ENCODE peak calls at places on chromosomes 13 and 19, in five cellular contexts. G, W, U, D and C are unnamed samples.

GRCh38 chr13:30466358-30466714 is 600 bp upstream of the HMGB1 start:
- DNase-seq in U (no peak), G (no peak), D (no peak), W (no peak), C (no peak)

GRCh38 chr19:1233361-1233667 is 4.5 kb downstream of the CBARP start:
- DNase-seq in D (no peak), W (no peak), G (no peak), U (no peak), C (no peak)

GRCh38 chr13:40340368-40341085 is 325.9 kb downstream of the FOXO1 start:
- DNase-seq in U (no peak), W (no peak), D (no peak), G (no peak), C (no peak)

GRCh38 chr19:55486043-55486970 is 1.3 kb downstream of the NAT14 start:
- DNase-seq in D (no peak), U (peak), W (no peak), G (no peak), C (no peak)

GRCh38 chr19:33499248-33499647 is 22.3 kb downstream of the PEPD start:
- DNase-seq in G (no peak), D (peak), W (no peak), U (no peak), C (no peak)

GRCh38 chr19:7769171-7769570 is 6.1 kb downstream of the CLEC4M start:
- DNase-seq in G (no peak), U (no peak), D (no peak), W (no peak), C (no peak)

GRCh38 chr13:44523176-44524017 is 52.7 kb downstream of the TSC22D1 start:
- DNase-seq in D (no peak), U (no peak), W (no peak), G (no peak), C (no peak)

GRCh38 chr19:46393456-46394397 is 19.6 kb downstream of the CCDC8 start:
- DNase-seq in U (no peak), W (no peak), D (no peak), G (no peak), C (peak)

GRCh38 chr13:114017028-114017630 is 43.3 kb upstream of the C13orf46 start:
- DNase-seq in U (no peak), W (peak), D (no peak), G (no peak), C (no peak)

GRCh38 chr13:114020750-114021463 is 47.0 kb upstream of the C13orf46 start:
- DNase-seq in G (no peak), D (no peak), U (no peak), W (no peak), C (peak)

GRCh38 chr13:114018461-114019055 is 44.7 kb upstream of the C13orf46 start:
- DNase-seq in U (no peak), G (no peak), W (no peak), D (no peak), C (no peak)

GRCh38 chr13:114017966-114018365 is 44.1 kb upstream of the C13orf46 start:
- DNase-seq in D (no peak), U (no peak), G (no peak), W (no peak), C (no peak)

DNA sequence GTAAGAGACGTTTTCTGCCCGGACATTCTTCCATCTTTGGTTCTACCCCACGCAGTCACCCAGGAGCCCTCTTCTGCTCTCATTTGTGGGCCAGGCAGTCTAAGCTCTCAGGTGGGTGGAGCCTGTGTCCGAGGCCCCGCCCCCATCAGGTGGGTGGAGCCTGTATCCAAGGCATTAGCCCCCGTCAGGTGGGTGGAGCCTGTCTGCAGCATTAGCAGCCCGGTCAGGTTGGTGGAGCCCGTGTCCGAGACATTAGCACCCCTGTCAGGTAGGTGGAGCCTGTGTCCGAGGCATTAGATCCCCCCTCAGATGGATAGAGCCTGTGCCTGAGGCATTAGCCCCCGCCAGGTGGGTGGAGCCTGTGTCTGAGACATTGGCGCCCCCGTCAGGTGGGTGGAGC is 45.5 kb upstream of the C13orf46 start:
- DNase-seq in W (peak), D (no peak), U (no peak), G (no peak), C (no peak)
- TF ChIP-seq CTCF in W (no peak), D (no peak), U (no peak), G (no peak), C (no peak)

GRCh38 chr19:29467824-29468401 is 57.9 kb upstream of the VSTM2B start:
- DNase-seq in W (peak), D (no peak), U (no peak), G (no peak), C (no peak)
- TF ChIP-seq CTCF in W (peak), D (no peak), U (no peak), G (peak), C (no peak)

DNA sequence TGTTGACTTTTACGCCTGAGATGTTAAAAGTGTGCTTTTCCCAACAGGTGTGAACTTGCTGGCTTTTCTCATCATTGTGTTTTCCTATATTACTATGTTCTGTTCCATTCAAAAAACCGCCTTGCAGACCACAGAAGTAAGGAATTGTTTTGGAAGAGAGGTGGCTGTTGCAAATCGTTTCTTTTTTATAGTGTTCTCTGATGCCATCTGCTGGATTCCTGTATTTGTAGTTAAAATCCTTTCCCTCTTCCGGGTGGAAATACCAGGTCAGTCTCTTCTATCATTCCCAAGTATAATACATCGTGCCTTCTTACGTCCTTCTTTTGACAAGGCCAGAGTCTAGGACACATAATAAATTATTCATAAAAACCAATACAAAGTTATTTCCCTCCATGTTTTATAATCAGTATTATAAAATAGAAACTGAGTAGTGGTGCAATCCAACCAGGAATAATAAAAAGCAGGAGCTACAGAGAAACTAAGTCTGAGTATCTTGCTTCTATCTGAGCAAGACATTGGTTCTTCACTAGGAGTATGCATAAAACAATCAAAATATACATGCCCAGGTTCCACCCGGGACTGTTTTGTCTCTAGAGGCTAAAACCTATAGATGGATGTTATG is 57.9 kb downstream of the RXFP2 start:
- DNase-seq in D (no peak), W (no peak), G (no peak), U (no peak), C (no peak)
- TF ChIP-seq CTCF in D (peak), W (no peak), G (peak), U (no peak), C (no peak)

DNA sequence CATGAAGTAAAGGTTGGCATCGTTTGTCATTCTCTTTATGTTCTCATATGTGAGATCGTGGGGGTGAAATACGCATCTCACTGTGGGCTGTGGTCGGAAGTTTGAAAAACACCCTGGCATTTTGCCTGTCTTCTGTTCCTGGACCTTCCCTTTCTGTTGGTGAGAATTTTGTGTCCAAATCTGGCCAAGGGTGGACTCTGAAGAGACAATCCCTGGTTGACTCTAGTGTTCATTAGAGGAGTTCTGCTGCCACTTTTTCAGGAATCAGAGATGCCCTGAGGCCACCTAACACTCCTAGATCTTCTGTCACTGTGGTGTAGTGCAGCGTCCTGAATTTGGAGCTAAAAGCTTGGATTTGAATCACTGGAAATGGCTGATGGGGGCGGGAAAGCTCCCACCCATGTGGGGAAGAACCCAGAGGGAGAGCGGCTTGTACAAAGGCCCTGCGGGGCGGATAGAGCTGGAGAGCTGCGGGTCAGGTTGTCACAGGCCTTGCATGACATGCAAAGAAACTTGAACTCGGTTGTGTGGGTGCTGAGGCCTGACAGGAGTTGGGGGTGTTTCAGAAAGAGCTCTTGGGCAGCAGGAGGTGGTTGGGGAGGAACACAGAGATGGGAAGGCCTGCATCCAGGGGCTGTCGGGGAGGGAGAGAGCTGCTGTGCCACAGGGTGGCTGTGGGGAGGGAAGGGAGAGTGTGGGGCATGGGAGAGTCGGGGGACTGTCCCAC is 11.1 kb upstream of the SPATA13 start:
- DNase-seq in U (no peak), W (no peak), G (no peak), D (no peak), C (no peak)
- TF ChIP-seq CTCF in U (no peak), W (no peak), G (no peak), D (no peak), C (no peak)

GRCh38 chr13:39279077-39279476 is 240.8 kb downstream of the NHLRC3 start:
- DNase-seq in W (no peak), G (no peak), D (no peak), U (no peak), C (no peak)

GRCh38 chr13:39274926-39275325 is 236.7 kb downstream of the NHLRC3 start:
- DNase-seq in U (no peak), D (no peak), W (no peak), G (no peak), C (no peak)

GRCh38 chr13:39269004-39269403 is 230.7 kb downstream of the NHLRC3 start:
- DNase-seq in W (no peak), D (no peak), G (no peak), U (no peak), C (no peak)

GRCh38 chr13:39269411-39269810 is 231.2 kb downstream of the NHLRC3 start:
- DNase-seq in U (no peak), D (no peak), G (no peak), W (no peak), C (no peak)

GRCh38 chr13:39273953-39274352 is 235.7 kb downstream of the NHLRC3 start:
- DNase-seq in G (no peak), U (no peak), W (peak), D (no peak), C (no peak)
- TF ChIP-seq CTCF in G (no peak), U (no peak), W (no peak), D (peak), C (no peak)

DNA sequence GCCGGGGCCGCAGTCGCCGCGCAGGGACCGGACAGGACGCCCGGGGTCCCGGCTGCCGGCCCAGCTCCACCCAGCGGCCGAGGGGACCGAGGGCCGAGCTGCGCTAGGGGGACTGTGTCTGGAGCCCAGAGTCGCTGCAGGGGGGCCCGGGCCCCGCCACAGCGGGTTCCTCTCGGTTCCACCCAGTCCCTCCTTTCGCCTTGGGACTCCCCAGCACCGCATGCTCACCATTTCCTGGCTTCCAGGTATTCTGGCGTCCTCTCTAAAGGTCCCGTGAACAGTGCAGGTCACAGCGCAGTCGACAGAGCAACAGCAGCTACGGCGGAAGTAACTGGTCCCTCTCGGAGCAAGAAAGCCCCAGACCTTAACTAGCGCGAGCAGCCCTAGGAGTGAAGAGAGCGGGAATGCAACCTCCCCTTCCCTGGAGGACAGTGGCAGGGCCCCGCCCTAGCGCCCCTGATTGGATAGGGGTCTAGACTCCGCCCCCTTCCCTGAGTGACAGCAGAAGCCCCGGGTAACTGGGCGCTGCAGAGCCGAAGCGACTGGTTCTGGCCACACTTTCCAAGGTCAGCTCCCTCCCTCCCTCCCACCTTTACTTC is at the start of gene ZNF878:
- DNase-seq in W (peak), U (peak), D (peak), G (peak), C (peak)
- TF ChIP-seq CTCF in W (no peak), U (no peak), D (no peak), G (peak), C (no peak)

DNA sequence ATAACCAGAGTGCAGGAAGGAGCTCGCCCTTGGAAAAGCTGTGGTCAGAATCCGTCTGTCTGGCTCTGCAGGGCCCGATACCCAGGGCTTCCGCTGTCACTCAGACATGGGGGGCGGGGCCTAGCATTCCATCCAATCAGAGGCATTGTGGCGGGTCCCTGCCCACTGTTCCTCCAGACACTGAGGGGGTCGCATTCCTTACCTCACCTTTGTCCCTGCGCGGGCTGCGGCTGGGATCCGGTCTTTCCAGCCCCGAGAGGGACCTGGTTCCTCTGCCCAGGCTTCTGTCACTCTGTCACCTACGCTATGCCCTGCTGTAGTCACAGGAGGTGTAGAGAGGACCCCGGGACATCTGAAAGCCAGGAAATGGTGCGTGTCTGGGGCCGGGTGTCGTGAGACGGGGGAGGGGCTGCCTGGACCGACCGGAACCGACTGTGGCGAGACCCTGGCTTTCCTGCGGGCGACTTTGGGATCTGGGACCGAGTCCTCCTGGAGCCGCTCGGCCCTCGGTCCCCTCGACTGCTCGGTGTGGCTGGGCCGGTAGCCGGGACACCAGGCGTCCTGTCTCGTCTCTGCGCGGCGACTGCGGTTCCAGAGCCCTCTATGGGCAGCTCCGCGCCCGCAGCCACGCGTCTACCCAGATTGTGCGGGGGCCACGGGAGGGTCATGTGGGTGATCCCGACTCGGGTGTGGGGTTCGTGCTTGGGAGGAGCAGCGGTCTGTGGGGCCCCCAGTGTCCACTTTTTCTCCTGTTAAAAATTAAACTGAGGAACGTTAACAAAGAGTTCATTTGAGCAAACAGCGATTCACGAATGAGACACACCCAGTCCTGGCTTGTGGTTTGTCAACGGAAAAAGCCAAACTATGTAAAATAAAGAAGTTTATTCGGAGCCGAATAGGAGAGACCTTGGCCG is at the start of gene ZNF69:
- DNase-seq in D (peak), W (peak), U (peak), G (peak), C (peak)
- TF ChIP-seq CTCF in D (peak), W (no peak), U (peak), G (peak), C (peak)

GRCh38 chr19:44069415-44069814 is 2.5 kb upstream of the ZNF284 start:
- DNase-seq in D (no peak), W (no peak), G (no peak), U (no peak), C (no peak)

GRCh38 chr19:44076325-44076724 is 4.4 kb downstream of the ZNF284 start:
- DNase-seq in U (no peak), G (no peak), W (no peak), D (no peak), C (no peak)

GRCh38 chr19:44071824-44072542 is at the start of gene ZNF284:
- DNase-seq in D (peak), U (peak), W (peak), G (peak), C (peak)

GRCh38 chr19:44072543-44073401 is 813 bp downstream of the ZNF284 start:
- DNase-seq in G (no peak), W (no peak), U (no peak), D (no peak), C (no peak)
- TF ChIP-seq CTCF in G (no peak), W (no peak), U (no peak), D (no peak), C (no peak)